ENCODE peak calls at places on chromosomes 3 and 15, in seven cellular contexts. F is HS-27A, V is lower leg skin, O is ecto neural progenitor cell, N is AG08396, P is HT1080, E is HuH-7.5. Y is an unnamed sample.

GRCh38 chr3:126313166-126313565 is 44.0 kb downstream of the KLF15 start:
- DNase-seq in O (no peak), E (no peak), V (peak), N (no peak), F (no peak), P (peak), Y (no peak)

GRCh38 chr3:134294302-134294925 is 43.8 kb upstream of the RYK start:
- DNase-seq in N (no peak), V (no peak), F (no peak), P (peak), O (no peak), E (no peak), Y (peak)

GRCh38 chr3:32821686-32822296 is 4.0 kb downstream of the TRIM71 start:
- DNase-seq in V (peak), E (peak), N (no peak), P (no peak), O (no peak), F (no peak), Y (no peak)

GRCh38 chr3:111227216-111227615 is 155.6 kb downstream of the NECTIN3 start:
- DNase-seq in V (no peak), N (peak), F (peak), P (peak), O (no peak), E (no peak), Y (peak)

GRCh38 chr3:124248471-124249028 is 256.6 kb upstream of the ROPN1 start:
- DNase-seq in F (peak), N (peak), E (peak), V (no peak), O (no peak), P (peak), Y (peak)

GRCh38 chr3:170829873-170830272 is 40.1 kb downstream of the RPL22L1 start:
- DNase-seq in N (no peak), V (no peak), F (no peak), E (no peak), O (no peak), P (peak), Y (no peak)

GRCh38 chr3:59836525-59836924 is 786.7 kb upstream of the CFAP20DC start:
- DNase-seq in O (no peak), E (no peak), P (no peak), N (no peak), V (no peak), F (no peak), Y (no peak)

GRCh38 chr15:30923429-30923828 is 19.7 kb downstream of the FAN1 start:
- DNase-seq in O (no peak), F (no peak), V (no peak), E (no peak), P (no peak), N (no peak), Y (no peak)

GRCh38 chr3:72889310-72890165 is 1.7 kb downstream of the GXYLT2 start:
- DNase-seq in F (no peak), P (no peak), O (no peak), N (no peak), V (no peak), E (no peak), Y (no peak)

GRCh38 chr3:1087066-1087555 is 5.7 kb upstream of the CNTN6 start:
- DNase-seq in V (no peak), E (no peak), O (no peak), N (peak), F (no peak), P (peak), Y (no peak)

GRCh38 chr3:62368705-62369475 is 4.5 kb downstream of the FEZF2 start:
- DNase-seq in O (peak), V (no peak), P (no peak), E (no peak), N (no peak), F (no peak), Y (no peak)

GRCh38 chr3:10352146-10352911 is 31.4 kb upstream of the SEC13 start:
- DNase-seq in V (no peak), E (no peak), F (peak), N (peak), P (peak), O (no peak), Y (peak)

GRCh38 chr15:96053039-96054021 is 277.2 kb upstream of the NR2F2 start:
- DNase-seq in V (peak), P (no peak), E (peak), F (no peak), N (no peak), O (peak), Y (peak)

GRCh38 chr15:65177901-65178300 is 7.2 kb downstream of the CLPX start:
- DNase-seq in O (no peak), E (no peak), F (no peak), N (no peak), V (no peak), P (no peak), Y (no peak)

GRCh38 chr15:30922469-30923311 is 19.0 kb downstream of the FAN1 start:
- DNase-seq in F (no peak), V (no peak), P (peak), N (peak), O (peak), E (no peak), Y (peak)

GRCh38 chr3:132352556-132353143 is 35.4 kb downstream of the ACP3 start:
- DNase-seq in F (no peak), E (peak), P (peak), V (no peak), N (peak), O (peak), Y (peak)

GRCh38 chr15:84892786-84893307 is 8.4 kb downstream of the SLC28A1 start:
- DNase-seq in F (no peak), N (no peak), V (no peak), P (no peak), O (no peak), E (no peak), Y (no peak)

GRCh38 chr3:182436547-182436946 is 356.8 kb upstream of the ATP11B start:
- DNase-seq in N (no peak), V (no peak), P (no peak), F (no peak), E (no peak), O (no peak), Y (no peak)

GRCh38 chr15:80484312-80484981 is 80.3 kb downstream of the ARNT2 start:
- DNase-seq in F (no peak), P (no peak), V (no peak), E (no peak), O (no peak), N (no peak), Y (no peak)

GRCh38 chr3:101722394-101723173 is 1.8 kb upstream of the CEP97 start:
- DNase-seq in N (no peak), F (no peak), P (no peak), E (no peak), V (no peak), O (no peak), Y (no peak)

GRCh38 chr15:27358751-27359434 is 387.9 kb downstream of the GABRG3 start:
- DNase-seq in E (no peak), V (peak), O (peak), F (no peak), N (no peak), P (peak), Y (no peak)

GRCh38 chr3:157077565-157077991 is 82.4 kb downstream of the CCNL1 start:
- DNase-seq in F (no peak), O (peak), N (no peak), P (no peak), V (no peak), E (no peak), Y (peak)

GRCh38 chr3:42660898-42661297 is 7.4 kb downstream of the ZBTB47 start:
- DNase-seq in E (no peak), V (no peak), O (no peak), F (no peak), P (peak), N (peak), Y (no peak)

GRCh38 chr3:160618363-160618762 is 53.0 kb upstream of the KPNA4 start:
- DNase-seq in O (no peak), V (no peak), F (no peak), E (no peak), P (no peak), N (no peak), Y (no peak)

GRCh38 chr3:127005864-127006500 is 23.1 kb downstream of the PLXNA1 start:
- DNase-seq in V (no peak), O (no peak), P (no peak), E (no peak), F (no peak), N (no peak), Y (no peak)

GRCh38 chr15:67085237-67085817 is 19.9 kb downstream of the SMAD3 start:
- DNase-seq in E (no peak), V (no peak), P (no peak), N (no peak), F (no peak), O (no peak), Y (no peak)

GRCh38 chr15:52730163-52730562 is 51.0 kb upstream of the ATOSA start:
- DNase-seq in N (no peak), P (peak), F (peak), O (no peak), V (no peak), E (no peak), Y (peak)

GRCh38 chr3:58535531-58536500 is 1.2 kb downstream of the ACOX2 start:
- DNase-seq in N (no peak), P (peak), V (peak), F (no peak), E (no peak), O (no peak), Y (peak)

GRCh38 chr3:107985496-107985895 is 105.3 kb downstream of the CD47 start:
- DNase-seq in E (no peak), P (peak), N (no peak), O (no peak), F (no peak), V (no peak), Y (no peak)

Y was measured in LHCN-M2.